ENCODE peak calls at places on chromosomes 1 and 21, in nine cellular contexts. N is stimulated activated CD4-positive, alpha-beta T cell treated with anti-CD3 and anti-CD28 coated beads, Interleukin-12 subunit alpha, Interleukin-12 subunit beta, amount 100 ng/mL, for 4 hours; D is stomach; E is NCI-H774; W is ecto neural progenitor cell; Z is left ventricle myocardium superior; U is adrenal gland; Y is HTR-8/SVneo; X is naive thymus-derived CD4-positive, alpha-beta T cell. J is an unnamed sample.

GRCh38 chr1:85374160-85374559 is 90.8 kb downstream of the DDAH1 start:
- DNase-seq in E (no peak), U (peak), W (no peak), X (no peak), N (no peak), Z (no peak), D (no peak), Y (peak), J (peak)

GRCh38 chr1:155226910-155227260 is 18.4 kb downstream of the MTX1 start:
- DNase-seq in Y (no peak), D (peak), U (peak), Z (peak), E (peak), X (no peak), N (peak), W (peak), J (peak)

GRCh38 chr1:83928396-83928795 is 70.5 kb downstream of the TTLL7 start:
- DNase-seq in U (no peak), Z (no peak), W (no peak), Y (no peak), X (no peak), N (no peak), E (no peak), D (no peak), J (no peak)

GRCh38 chr1:85465099-85465790 is at the start of gene DDAH1:
- DNase-seq in N (peak), D (peak), Z (peak), W (no peak), Y (peak), X (no peak), E (peak), U (peak), J (peak)

GRCh38 chr1:21673277-21673780 is 4.2 kb upstream of the RAP1GAP start:
- DNase-seq in X (no peak), Z (peak), Y (no peak), N (no peak), E (no peak), U (peak), D (peak), W (no peak), J (peak)

GRCh38 chr1:121516279-121516967 is 331.6 kb downstream of the SRGAP2C start:
- DNase-seq in Z (peak), W (no peak), D (no peak), U (peak), E (no peak), N (no peak), X (peak), Y (no peak), J (no peak)

GRCh38 chr1:171794085-171794484 is 12.6 kb downstream of the METTL13 start:
- DNase-seq in E (no peak), W (no peak), X (no peak), N (peak), Z (no peak), Y (peak), D (no peak), U (no peak), J (peak)

GRCh38 chr1:81030441-81030840 is 770.3 kb upstream of the ADGRL2 start:
- DNase-seq in Z (no peak), Y (no peak), D (no peak), E (no peak), U (no peak), N (no peak), X (no peak), W (no peak), J (no peak)

GRCh38 chr21:44485254-44485793 is 30.0 kb downstream of the LRRC3 start:
- DNase-seq in U (no peak), X (no peak), W (peak), Z (no peak), Y (no peak), N (peak), E (peak), D (no peak), J (no peak)

GRCh38 chr21:29538115-29538514 is 239.4 kb downstream of the BACH1 start:
- DNase-seq in D (no peak), W (no peak), Y (no peak), U (no peak), N (no peak), E (no peak), Z (no peak), X (no peak), J (no peak)

GRCh38 chr1:153661111-153661708 is 2.7 kb downstream of the SNAPIN start:
- DNase-seq in D (no peak), U (no peak), Y (no peak), N (no peak), E (no peak), Z (no peak), W (no peak), X (no peak), J (no peak)

GRCh38 chr1:2631136-2632050 is 1.4 kb downstream of the MMEL1 start:
- DNase-seq in X (no peak), E (no peak), U (no peak), Y (no peak), D (no peak), Z (no peak), N (no peak), W (no peak), J (no peak)

GRCh38 chr1:192263436-192263835 is 53.4 kb upstream of the RGS21 start:
- DNase-seq in W (no peak), E (no peak), X (no peak), D (no peak), Y (no peak), Z (no peak), U (no peak), N (no peak), J (peak)

GRCh38 chr1:206430031-206430983 is 40.0 kb upstream of the IKBKE start:
- DNase-seq in Z (no peak), U (no peak), E (no peak), N (no peak), W (no peak), Y (no peak), X (no peak), D (no peak), J (peak)

GRCh38 chr1:19672237-19672636 is 7.6 kb downstream of the HTR6 start:
- DNase-seq in Y (no peak), U (no peak), Z (no peak), X (no peak), N (no peak), D (no peak), E (no peak), W (no peak), J (no peak)

GRCh38 chr21:42526379-42526727 is 12.7 kb downstream of the SLC37A1 start:
- DNase-seq in N (no peak), D (peak), E (no peak), Y (no peak), X (no peak), U (peak), Z (peak), W (no peak), J (no peak)

GRCh38 chr1:237851209-237851845 is 39.4 kb downstream of the ZP4 start:
- DNase-seq in D (peak), Y (peak), X (no peak), E (peak), Z (no peak), N (no peak), U (peak), W (peak), J (peak)

GRCh38 chr1:18640228-18641004 is 9.8 kb downstream of the PAX7 start:
- DNase-seq in D (no peak), Z (no peak), E (no peak), Y (no peak), W (peak), N (no peak), X (no peak), U (no peak), J (no peak)

GRCh38 chr1:178161516-178161915 is 67.6 kb downstream of the RASAL2 start:
- DNase-seq in N (no peak), W (no peak), Z (no peak), E (no peak), D (no peak), Y (no peak), U (no peak), X (no peak), J (peak)

GRCh38 chr1:29811727-29812396 is 575.5 kb downstream of the PTPRU start:
- DNase-seq in D (peak), Y (no peak), Z (no peak), U (no peak), W (peak), N (no peak), E (no peak), X (no peak), J (no peak)

GRCh38 chr1:110515041-110515440 is 3.9 kb downstream of the KCNA10 start:
- DNase-seq in D (no peak), X (no peak), Z (no peak), E (no peak), W (no peak), Y (no peak), U (no peak), N (no peak), J (no peak)

J was measured in HFFc6.